ENCODE peak calls at places on chromosome 12, in five cellular contexts. J is fibroblast of pulmonary artery; E is OCI-LY7; D is iris pigment epithelial cell; F is activated naive CD4-positive, alpha-beta T cell. B is an unnamed sample.

GRCh38 chr12:104331376-104331775 is 27.8 kb downstream of the EID3 start:
- DNase-seq in D (no peak), J (no peak), F (no peak), E (no peak), B (no peak)

GRCh38 chr12:64756371-64756770 is 2.8 kb downstream of the GNS start:
- DNase-seq in F (no peak), J (no peak), D (no peak), E (no peak), B (no peak)

GRCh38 chr12:100356646-100357223 is at the start of gene SLC17A8:
- DNase-seq in J (no peak), F (no peak), D (no peak), E (no peak), B (no peak)

GRCh38 chr12:29133141-29133540 is 15.9 kb upstream of the FAR2 start:
- DNase-seq in D (no peak), F (no peak), E (no peak), J (no peak), B (no peak)

GRCh38 chr12:110627500-110628195 is 13.7 kb downstream of the TCTN1 start:
- DNase-seq in E (peak), D (no peak), F (no peak), J (no peak), B (no peak)

GRCh38 chr12:122793685-122794106 is 19.3 kb downstream of the CCDC62 start:
- DNase-seq in J (peak), E (peak), D (peak), F (no peak), B (peak)

GRCh38 chr12:118271199-118271598 is 101.5 kb downstream of the TAOK3 start:
- DNase-seq in D (no peak), E (no peak), J (no peak), F (no peak), B (no peak)

GRCh38 chr12:106112094-106112822 is 26.5 kb downstream of the NUAK1 start:
- DNase-seq in E (no peak), J (peak), D (peak), F (no peak), B (no peak)

GRCh38 chr12:6914246-6914947 is at the start of gene ENO2:
- DNase-seq in E (peak), J (peak), D (peak), F (peak), B (peak)

GRCh38 chr12:24595652-24596235 is 353.2 kb downstream of the BCAT1 start:
- DNase-seq in J (peak), E (peak), F (no peak), D (peak), B (no peak)

GRCh38 chr12:46430340-46430948 is 57.9 kb upstream of the SLC38A2 start:
- DNase-seq in E (no peak), D (peak), F (no peak), J (peak), B (no peak)

GRCh38 chr12:114319422-114319821 is 86.5 kb downstream of the TBX5 start:
- DNase-seq in J (peak), F (no peak), D (no peak), E (no peak), B (no peak)

GRCh38 chr12:113049976-113050742 is 6.4 kb upstream of the DTX1 start:
- DNase-seq in J (peak), E (peak), D (no peak), F (no peak), B (peak)

GRCh38 chr12:1544991-1545700 is 49.2 kb downstream of the FBXL14 start:
- DNase-seq in D (no peak), J (peak), F (no peak), E (peak), B (no peak)

GRCh38 chr12:9615420-9616135 is 7.9 kb upstream of the KLRB1 start:
- DNase-seq in D (no peak), E (peak), J (no peak), F (no peak), B (no peak)

GRCh38 chr12:128818065-128819022 is 5.4 kb downstream of the SLC15A4 start:
- DNase-seq in E (peak), J (peak), D (peak), F (no peak), B (no peak)

GRCh38 chr12:6460751-6461371 is 9.0 kb downstream of the TAPBPL start:
- DNase-seq in J (no peak), F (no peak), D (no peak), E (peak), B (no peak)

GRCh38 chr12:57610553-57611115 is 601 bp upstream of the ARHGEF25 start:
- DNase-seq in D (no peak), J (no peak), F (peak), E (no peak), B (no peak)

GRCh38 chr12:92827836-92828431 is 101.2 kb downstream of the EEA1 start:
- DNase-seq in F (peak), D (peak), J (peak), E (peak), B (peak)

GRCh38 chr12:127284870-127285431 is 982.0 kb upstream of the TMEM132C start:
- DNase-seq in J (peak), D (peak), E (no peak), F (no peak), B (no peak)

GRCh38 chr12:130966443-130967030 is 12.8 kb downstream of the ADGRD1 start:
- DNase-seq in J (no peak), D (no peak), F (no peak), E (no peak), B (no peak)

GRCh38 chr12:64733857-64734256 is 25.3 kb downstream of the GNS start:
- DNase-seq in F (no peak), D (no peak), E (no peak), J (no peak), B (peak)

GRCh38 chr12:6212086-6212485 is 11.9 kb downstream of the CD9 start:
- DNase-seq in F (no peak), J (no peak), D (no peak), E (no peak), B (no peak)

GRCh38 chr12:116532986-116533342 is 26.2 kb upstream of the MAP1LC3B2 start:
- DNase-seq in F (no peak), J (no peak), D (no peak), E (no peak), B (peak)

GRCh38 chr12:45695035-45695434 is 34.5 kb upstream of the ARID2 start:
- DNase-seq in E (no peak), D (peak), J (peak), F (no peak), B (no peak)

GRCh38 chr12:122928033-122928890 is 32.3 kb upstream of the VPS37B start:
- DNase-seq in F (no peak), J (no peak), D (no peak), E (no peak), B (no peak)

GRCh38 chr12:75854681-75855309 is 176.8 kb downstream of the PHLDA1 start:
- DNase-seq in F (no peak), D (no peak), E (no peak), J (peak), B (no peak)

GRCh38 chr12:13173012-13173441 is 23.5 kb upstream of the EMP1 start:
- DNase-seq in D (peak), J (peak), F (no peak), E (no peak), B (no peak)